ENCODE peak calls at places on chromosomes 2 and 18, in four cellular contexts. O is CD4-positive, CD25-positive, alpha-beta regulatory T cell; F is mucosa of descending colon; A is GM12864. U is an unnamed sample.

GRCh38 chr2:86186431-86186830 is 8.8 kb downstream of the IMMT start:
- DNase-seq in F (no peak), O (no peak), A (no peak), U (no peak)

GRCh38 chr2:237674731-237675276 is 47.4 kb downstream of the LRRFIP1 start:
- DNase-seq in F (peak; percentile 92), O (peak; percentile 90), A (peak; percentile 65), U (peak; percentile 73)

GRCh38 chr18:23279931-23280330 is 144.6 kb downstream of the CABLES1 start:
- DNase-seq in O (no peak), F (no peak), A (no peak), U (no peak)

GRCh38 chr2:134372141-134372540 is 118.3 kb downstream of the MGAT5 start:
- DNase-seq in F (no peak), A (no peak), O (no peak), U (peak; percentile 52)

GRCh38 chr2:11583840-11584529 is 50.1 kb downstream of the GREB1 start:
- DNase-seq in O (peak; percentile 35), F (no peak), A (peak; percentile 65), U (peak; percentile 93)

GRCh38 chr18:24138281-24138883 is 480 bp upstream of the CABYR start:
- DNase-seq in A (no peak), O (no peak), F (no peak), U (no peak)

GRCh38 chr2:10787176-10787968 is 25.2 kb downstream of the PDIA6 start:
- DNase-seq in A (no peak), F (no peak), O (peak; percentile 9), U (no peak)

GRCh38 chr2:60661073-60661738 is 94.9 kb upstream of the PAPOLG start:
- DNase-seq in A (no peak), O (no peak), F (no peak), U (no peak)

GRCh38 chr2:160473508-160474318 is 19.9 kb downstream of the RBMS1 start:
- DNase-seq in O (no peak), A (no peak), F (no peak), U (no peak)

GRCh38 chr18:8623549-8624106 is 14.4 kb downstream of the RAB12 start:
- DNase-seq in F (no peak), O (no peak), A (no peak), U (no peak)

GRCh38 chr18:36284671-36285295 is 12.7 kb upstream of the FHOD3 start:
- DNase-seq in O (peak; percentile 62), F (no peak), A (peak; percentile 39), U (peak; percentile 74)

GRCh38 chr2:157055660-157056199 is 201.8 kb upstream of the GALNT5 start:
- DNase-seq in F (no peak), A (no peak), O (no peak), U (peak; percentile 71)

GRCh38 chr2:64401501-64401880 is 52.5 kb upstream of the LGALSL start:
- DNase-seq in F (no peak), A (no peak), O (no peak), U (no peak)

GRCh38 chr2:217993817-217994459 is 8.9 kb downstream of the TNS1 start:
- DNase-seq in O (no peak), A (no peak), F (no peak), U (no peak)

GRCh38 chr2:240604939-240605716 is 18.6 kb downstream of the CAPN10 start:
- DNase-seq in O (no peak), F (peak; percentile 88), A (no peak), U (no peak)
- H3K4me3 ChIP-seq in O (no peak overlapping the region), F (peak overlapping the region; percentile 22), A (no peak overlapping the region), U (no peak overlapping the region)

GRCh38 chr2:172462393-172463381 is 35.3 kb downstream of the ITGA6 start:
- DNase-seq in O (peak; percentile 82), F (no peak), A (no peak), U (no peak)

GRCh38 chr2:172461591-172462392 is 34.4 kb downstream of the ITGA6 start:
- DNase-seq in A (no peak), O (peak; percentile 76), F (peak; percentile 83), U (peak; percentile 51)

GRCh38 chr2:172464340-172465129 is 37.1 kb downstream of the ITGA6 start:
- DNase-seq in O (no peak), F (no peak), A (no peak), U (no peak)

GRCh38 chr2:172467382-172467781 is 40.0 kb downstream of the ITGA6 start:
- DNase-seq in A (no peak), F (no peak), O (no peak), U (no peak)

GRCh38 chr2:172465417-172466334 is 38.3 kb downstream of the ITGA6 start:
- DNase-seq in A (peak; percentile 26), O (peak; percentile 77), F (peak; percentile 64), U (peak; percentile 85)
- H3K4me3 ChIP-seq in A (no peak overlapping the region), O (peak overlapping the region; percentile 74), F (no peak overlapping the region), U (peak overlapping the region; percentile 20)

GRCh38 chr2:26174691-26175181 is 1.8 kb downstream of the GAREM2 start:
- DNase-seq in O (no peak), F (no peak), A (no peak), U (no peak)
- H3K4me3 ChIP-seq in O (no peak overlapping the region), F (no peak overlapping the region), A (no peak overlapping the region), U (no peak overlapping the region)

GRCh38 chr2:206011018-206011614 is 74.9 kb downstream of the INO80D start:
- DNase-seq in A (no peak), O (no peak), F (no peak), U (no peak)
- H3K4me3 ChIP-seq in A (no peak overlapping the region), O (no peak overlapping the region), F (no peak overlapping the region), U (no peak overlapping the region)

GRCh38 chr2:216632952-216633615 is at the start of gene IGFBP2:
- DNase-seq in O (no peak), F (no peak), A (no peak), U (peak; percentile 60)
- H3K4me3 ChIP-seq in O (no peak within 1 kb of the TSS), F (peak within 1 kb of the TSS; percentile 17), A (no peak within 1 kb of the TSS), U (peak within 1 kb of the TSS; percentile 69)

GRCh38 chr2:176104338-176105077 is 2.6 kb upstream of the HOXD11 start:
- DNase-seq in F (no peak), O (no peak), A (no peak), U (no peak)
- H3K4me3 ChIP-seq in F (no peak overlapping the region), O (no peak overlapping the region), A (no peak overlapping the region), U (no peak overlapping the region)

DNA sequence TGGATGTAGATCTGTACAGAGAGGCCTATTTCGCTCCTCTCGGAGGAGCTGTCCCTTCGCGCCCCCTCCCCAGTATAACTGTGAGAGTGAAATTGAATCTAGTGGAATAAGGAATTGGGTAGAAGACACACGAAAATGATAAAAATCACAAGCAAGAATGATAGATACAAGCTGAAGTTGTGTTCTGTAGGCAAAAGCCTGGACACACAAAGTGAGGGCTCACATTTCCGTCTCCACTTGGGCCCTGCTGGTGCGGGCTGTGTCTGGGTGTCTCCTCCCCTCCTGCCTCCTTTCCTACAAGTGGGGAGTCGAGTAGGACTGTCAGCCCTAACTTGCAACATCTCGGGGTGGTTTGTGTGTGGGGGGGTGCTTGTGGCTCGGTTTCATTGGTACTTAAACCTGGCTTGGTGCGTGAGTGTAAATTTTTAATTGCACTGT is 457 bp upstream of the SP9 start:
- DNase-seq in O (no peak), F (no peak), A (no peak), U (no peak)
- H3K4me3 ChIP-seq in O (peak overlapping the region; percentile 44), F (no peak overlapping the region), A (no peak overlapping the region), U (no peak overlapping the region)

GRCh38 chr2:9738718-9739496 is 104.4 kb upstream of the TAF1B start:
- DNase-seq in F (peak; percentile 68), O (no peak), A (no peak), U (no peak)
- H3K4me3 ChIP-seq in F (no peak overlapping the region), O (peak overlapping the region; percentile 53), A (peak overlapping the region; percentile 5), U (no peak overlapping the region)

DNA sequence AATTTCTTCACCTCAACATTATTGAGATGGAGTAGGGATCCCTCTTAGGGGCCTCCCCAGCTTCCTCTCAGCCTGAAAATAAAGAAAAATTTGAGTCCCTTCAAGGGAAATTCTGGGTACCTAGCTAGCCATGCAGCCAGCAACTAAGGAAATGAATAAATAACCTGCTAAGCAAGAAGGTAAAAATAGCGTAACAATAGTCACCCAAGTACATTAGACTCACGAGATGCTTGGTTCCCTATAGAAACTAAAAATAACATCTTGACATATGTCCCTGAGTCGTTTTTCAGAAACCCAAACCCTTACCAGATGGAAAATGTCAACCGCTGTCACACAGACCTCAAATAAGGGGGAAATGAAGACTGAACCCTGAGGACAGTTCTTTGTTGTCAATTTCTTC is 51.9 kb downstream of the CACNB4 start:
- DNase-seq in F (no peak), A (peak; percentile 90), O (no peak), U (no peak)
- H3K4me3 ChIP-seq in F (no peak overlapping the region), A (no peak overlapping the region), O (no peak overlapping the region), U (no peak overlapping the region)

U was measured in astrocyte of the spinal cord.